ENCODE peak calls at places on chromosomes 6 and 20, in five cellular contexts. D, H, N, F and O are unnamed samples.
A peak's percentile ranks its signal among the peaks of the same experiment; 100 is the strongest.

GRCh38 chr6:123569575-123569974 is 67.2 kb downstream of the TRDN start:
- DNase-seq in D (no peak), H (no peak), F (no peak), N (no peak), O (no peak)

GRCh38 chr20:58144071-58144470 is 84.4 kb downstream of the ANKRD60 start:
- DNase-seq in H (no peak), F (no peak), D (no peak), N (no peak), O (no peak)

GRCh38 chr20:48910360-48910781 is 11.1 kb upstream of the ARFGEF2 start:
- DNase-seq in F (no peak), N (peak; percentile 80), H (no peak), D (no peak), O (no peak)

GRCh38 chr6:158043008-158043407 is 61.3 kb downstream of the SYNJ2 start:
- DNase-seq in D (no peak), H (no peak), F (no peak), N (no peak), O (no peak)

GRCh38 chr6:137387365-137387764 is 106.8 kb downstream of the OLIG3 start:
- DNase-seq in D (no peak), F (no peak), N (no peak), H (no peak), O (no peak)

GRCh38 chr6:154930490-154930889 is 64.6 kb upstream of the TIAM2 start:
- DNase-seq in H (no peak), N (no peak), D (no peak), F (no peak), O (no peak)

GRCh38 chr6:153994004-153994403 is 45.0 kb upstream of the OPRM1 start:
- DNase-seq in D (no peak), N (no peak), H (no peak), F (no peak), O (no peak)

GRCh38 chr6:145860562-145860961 is 46.0 kb upstream of the FBXO30 start:
- DNase-seq in H (no peak), F (no peak), N (no peak), D (no peak), O (no peak)

GRCh38 chr20:20367681-20368413 is at the start of gene INSM1:
- DNase-seq in H (no peak), F (peak; percentile 60), N (no peak), D (no peak), O (peak; percentile 64)

GRCh38 chr6:4776493-4776966 is 326 bp downstream of the CDYL start:
- DNase-seq in N (peak; percentile 66), D (no peak), F (peak; percentile 69), H (no peak), O (peak; percentile 13)

GRCh38 chr6:116144590-116144989 is 18.7 kb upstream of the COL10A1 start:
- DNase-seq in H (no peak), N (peak; percentile 93), D (peak; percentile 86), F (no peak), O (no peak)

GRCh38 chr6:37731888-37732287 is 34.2 kb upstream of the MDGA1 start:
- DNase-seq in N (no peak), D (no peak), H (no peak), F (no peak), O (no peak)

GRCh38 chr6:124356276-124356810 is 552.7 kb downstream of the NKAIN2 start:
- DNase-seq in H (no peak), N (no peak), F (no peak), D (no peak), O (no peak)

GRCh38 chr6:15249371-15250019 is 3.6 kb downstream of the JARID2 start:
- DNase-seq in H (no peak), D (peak; percentile 65), N (no peak), F (no peak), O (no peak)

GRCh38 chr6:125983246-125983945 is 2.9 kb upstream of the TRMT11 start:
- DNase-seq in N (peak; percentile 84), H (no peak), F (no peak), D (peak; percentile 85), O (no peak)

GRCh38 chr20:32538526-32538918 is 46.6 kb downstream of the NOL4L start:
- DNase-seq in N (peak; percentile 20), H (no peak), F (no peak), D (no peak), O (peak; percentile 87)

GRCh38 chr20:35988910-35989463 is 20.6 kb downstream of the CNBD2 start:
- DNase-seq in H (no peak), N (peak; percentile 12), F (no peak), D (peak; percentile 36), O (no peak)

GRCh38 chr6:148524976-148525375 is 182.3 kb downstream of the SASH1 start:
- DNase-seq in D (peak; percentile 86), N (peak; percentile 91), H (no peak), F (no peak), O (no peak)

GRCh38 chr20:58651823-58652605 is 931 bp downstream of the STX16 start:
- DNase-seq in N (peak; percentile 86), F (peak; percentile 54), D (peak; percentile 71), H (peak; percentile 33), O (no peak)

GRCh38 chr20:48163521-48163920 is 378.2 kb upstream of the SULF2 start:
- DNase-seq in N (no peak), D (no peak), H (no peak), F (no peak), O (no peak)

GRCh38 chr6:148997863-148998262 is 251.0 kb downstream of the UST start:
- DNase-seq in F (no peak), D (peak; percentile 97), H (no peak), N (peak; percentile 82), O (no peak)

GRCh38 chr20:46260480-46260879 is 47.8 kb downstream of the CDH22 start:
- DNase-seq in F (no peak), N (no peak), D (peak; percentile 23), H (no peak), O (no peak)

GRCh38 chr6:135586844-135587243 is 89.3 kb upstream of the AHI1 start:
- DNase-seq in F (no peak), N (peak; percentile 85), H (no peak), D (no peak), O (no peak)

GRCh38 chr6:170021579-170021978 is 269.3 kb downstream of the DLL1 start:
- DNase-seq in F (no peak), N (no peak), H (no peak), D (no peak), O (no peak)

GRCh38 chr20:7744411-7744810 is 195.8 kb downstream of the HAO1 start:
- DNase-seq in D (peak; percentile 77), F (no peak), H (no peak), N (peak; percentile 83), O (no peak)

GRCh38 chr6:169859978-169860703 is 108.7 kb downstream of the ERMARD start:
- DNase-seq in N (no peak), H (no peak), F (no peak), D (no peak), O (no peak)

GRCh38 chr6:74731204-74731603 is 474.6 kb downstream of the COL12A1 start:
- DNase-seq in F (no peak), N (peak; percentile 87), D (no peak), H (no peak), O (no peak)

GRCh38 chr6:170523256-170524187 is 29.6 kb downstream of the PSMB1 start:
- DNase-seq in N (no peak), D (no peak), F (no peak), H (no peak), O (no peak)

GRCh38 chr6:47083586-47084047 is 41.5 kb upstream of the ADGRF1 start:
- DNase-seq in N (peak; percentile 50), D (peak; percentile 90), H (no peak), F (no peak), O (peak; percentile 64)

GRCh38 chr20:51340451-51340840 is 202.1 kb downstream of the NFATC2 start:
- DNase-seq in H (no peak), D (no peak), F (peak; percentile 20), N (peak; percentile 41), O (no peak)

GRCh38 chr6:41088451-41088850 is 15.7 kb downstream of the NFYA start:
- DNase-seq in H (no peak), N (peak; percentile 29), D (peak; percentile 9), F (no peak), O (no peak)

GRCh38 chr6:3382399-3383279 is 74.2 kb downstream of the SLC22A23 start:
- DNase-seq in N (no peak), F (no peak), D (no peak), H (no peak), O (no peak)